ENCODE peak calls at places on chromosomes 4 and X, in six cellular contexts. One of them, this sample, is unnamed.

GRCh38 chrX:12987900-12988594 is 13.1 kb downstream of the TMSB4X start:
- DNase-seq in K562: no peak
- DNase-seq in HCT116: no peak
- DNase-seq in SK-N-SH: no peak
- DNase-seq in H1: no peak
- DNase-seq in HepG2: peak
- DNase-seq in this sample: no peak

GRCh38 chr4:172758586-172759340 is 409.8 kb upstream of the GALNT7 start:
- DNase-seq in K562: no peak
- DNase-seq in HCT116: no peak
- DNase-seq in SK-N-SH: no peak
- DNase-seq in H1: no peak
- DNase-seq in HepG2: no peak
- DNase-seq in this sample: no peak

GRCh38 chr4:167234388-167234881 is at the start of gene SPOCK3:
- DNase-seq in K562: no peak
- DNase-seq in HCT116: peak
- DNase-seq in SK-N-SH: peak
- DNase-seq in H1: no peak
- DNase-seq in HepG2: no peak
- DNase-seq in this sample: peak

GRCh38 chr4:102219143-102219542 is 126.1 kb downstream of the SLC39A8 start:
- DNase-seq in K562: no peak
- DNase-seq in HCT116: no peak
- DNase-seq in SK-N-SH: no peak
- DNase-seq in H1: no peak
- DNase-seq in HepG2: no peak
- DNase-seq in this sample: no peak

GRCh38 chr4:7941111-7942018 is 1.7 kb upstream of the AFAP1 start:
- DNase-seq in K562: no peak
- DNase-seq in HCT116: no peak
- DNase-seq in SK-N-SH: no peak
- DNase-seq in H1: no peak
- DNase-seq in HepG2: no peak
- DNase-seq in this sample: no peak

GRCh38 chrX:46130246-46130645 is 415.0 kb downstream of the ZNF674 start:
- DNase-seq in K562: no peak
- DNase-seq in HCT116: no peak
- DNase-seq in SK-N-SH: no peak
- DNase-seq in H1: no peak
- DNase-seq in HepG2: no peak
- DNase-seq in this sample: no peak

GRCh38 chr4:146310319-146311021 is 96.1 kb downstream of the REELD1 start:
- DNase-seq in K562: no peak
- DNase-seq in HCT116: no peak
- DNase-seq in SK-N-SH: no peak
- DNase-seq in H1: no peak
- DNase-seq in HepG2: no peak
- DNase-seq in this sample: no peak

GRCh38 chr4:182179105-182179504 is 64.1 kb upstream of the TENM3 start:
- DNase-seq in K562: no peak
- DNase-seq in HCT116: no peak
- DNase-seq in SK-N-SH: peak
- DNase-seq in H1: no peak
- DNase-seq in HepG2: no peak
- DNase-seq in this sample: no peak

GRCh38 chr4:121879135-121879534 is 8.9 kb upstream of the BBS7 start:
- DNase-seq in K562: no peak
- DNase-seq in HCT116: no peak
- DNase-seq in SK-N-SH: no peak
- DNase-seq in H1: no peak
- DNase-seq in HepG2: no peak
- DNase-seq in this sample: no peak

GRCh38 chr4:140156529-140157171 is 2.7 kb upstream of the MAML3 start:
- DNase-seq in K562: no peak
- DNase-seq in HCT116: no peak
- DNase-seq in SK-N-SH: no peak
- DNase-seq in H1: no peak
- DNase-seq in HepG2: no peak
- DNase-seq in this sample: no peak

GRCh38 chrX:107718156-107718621 is 57.4 kb downstream of the TSC22D3 start:
- DNase-seq in K562: peak
- DNase-seq in HCT116: peak
- DNase-seq in SK-N-SH: peak
- DNase-seq in H1: peak
- DNase-seq in HepG2: peak
- DNase-seq in this sample: no peak

GRCh38 chrX:18410038-18410437 is 15.4 kb upstream of the CDKL5 start:
- DNase-seq in K562: no peak
- DNase-seq in HCT116: peak
- DNase-seq in SK-N-SH: peak
- DNase-seq in H1: no peak
- DNase-seq in HepG2: no peak
- DNase-seq in this sample: no peak

GRCh38 chrX:75784689-75785491 is at the start of gene MAGEE2:
- DNase-seq in K562: no peak
- DNase-seq in HCT116: no peak
- DNase-seq in SK-N-SH: peak
- DNase-seq in H1: no peak
- DNase-seq in HepG2: peak
- DNase-seq in this sample: no peak

GRCh38 chrX:105909576-105909975 is 87.2 kb downstream of the NRK start:
- DNase-seq in K562: no peak
- DNase-seq in HCT116: no peak
- DNase-seq in SK-N-SH: no peak
- DNase-seq in H1: no peak
- DNase-seq in HepG2: no peak
- DNase-seq in this sample: no peak

GRCh38 chr4:2688697-2689096 is 67.4 kb downstream of the TNIP2 start:
- DNase-seq in K562: no peak
- DNase-seq in HCT116: no peak
- DNase-seq in SK-N-SH: no peak
- DNase-seq in H1: no peak
- DNase-seq in HepG2: no peak
- DNase-seq in this sample: no peak

GRCh38 chr4:8267077-8267476 is 2.5 kb upstream of the HTRA3 start:
- DNase-seq in K562: peak
- DNase-seq in HCT116: peak
- DNase-seq in SK-N-SH: peak
- DNase-seq in H1: peak
- DNase-seq in HepG2: peak
- DNase-seq in this sample: peak

GRCh38 chrX:85836868-85837267 is 210.5 kb downstream of the CHM start:
- DNase-seq in K562: no peak
- DNase-seq in HCT116: no peak
- DNase-seq in SK-N-SH: no peak
- DNase-seq in H1: no peak
- DNase-seq in HepG2: no peak
- DNase-seq in this sample: no peak

GRCh38 chrX:10393899-10394298 is 226.5 kb downstream of the MID1 start:
- DNase-seq in K562: no peak
- DNase-seq in HCT116: no peak
- DNase-seq in SK-N-SH: no peak
- DNase-seq in H1: no peak
- DNase-seq in HepG2: peak
- DNase-seq in this sample: no peak

GRCh38 chrX:24231169-24231568 is 81.6 kb downstream of the ZFX start:
- DNase-seq in K562: peak
- DNase-seq in HCT116: peak
- DNase-seq in SK-N-SH: no peak
- DNase-seq in H1: no peak
- DNase-seq in HepG2: no peak
- DNase-seq in this sample: no peak
- TF ChIP-seq JUND in K562: peak
- TF ChIP-seq JUND in HCT116: peak
- TF ChIP-seq JUND in SK-N-SH: peak
- TF ChIP-seq JUND in H1: no peak
- TF ChIP-seq JUND in HepG2: no peak
- TF ChIP-seq JUND in this sample: no peak

GRCh38 chr4:38601916-38602291 is 62.1 kb upstream of the KLF3 start:
- DNase-seq in K562: no peak
- DNase-seq in HCT116: no peak
- DNase-seq in SK-N-SH: no peak
- DNase-seq in H1: no peak
- DNase-seq in HepG2: no peak
- DNase-seq in this sample: no peak

GRCh38 chr4:38605794-38606586 is 58.0 kb upstream of the KLF3 start:
- DNase-seq in K562: peak
- DNase-seq in HCT116: no peak
- DNase-seq in SK-N-SH: no peak
- DNase-seq in H1: peak
- DNase-seq in HepG2: peak
- DNase-seq in this sample: peak

GRCh38 chr4:38606587-38606905 is 57.5 kb upstream of the KLF3 start:
- DNase-seq in K562: peak
- DNase-seq in HCT116: no peak
- DNase-seq in SK-N-SH: no peak
- DNase-seq in H1: peak
- DNase-seq in HepG2: no peak
- DNase-seq in this sample: no peak

GRCh38 chr4:38603652-38604051 is 60.3 kb upstream of the KLF3 start:
- DNase-seq in K562: no peak
- DNase-seq in HCT116: no peak
- DNase-seq in SK-N-SH: no peak
- DNase-seq in H1: no peak
- DNase-seq in HepG2: no peak
- DNase-seq in this sample: no peak

GRCh38 chr4:38605181-38605764 is 58.7 kb upstream of the KLF3 start:
- DNase-seq in K562: no peak
- DNase-seq in HCT116: no peak
- DNase-seq in SK-N-SH: no peak
- DNase-seq in H1: peak
- DNase-seq in HepG2: no peak
- DNase-seq in this sample: no peak
- TF ChIP-seq JUND in K562: no peak
- TF ChIP-seq JUND in HCT116: no peak
- TF ChIP-seq JUND in SK-N-SH: no peak
- TF ChIP-seq JUND in H1: no peak
- TF ChIP-seq JUND in HepG2: no peak
- TF ChIP-seq JUND in this sample: no peak

GRCh38 chr4:110188113-110188512 is 10.3 kb downstream of the ELOVL6 start:
- DNase-seq in K562: no peak
- DNase-seq in HCT116: no peak
- DNase-seq in SK-N-SH: no peak
- DNase-seq in H1: no peak
- DNase-seq in HepG2: no peak
- DNase-seq in this sample: no peak
- TF ChIP-seq JUND in K562: no peak
- TF ChIP-seq JUND in HCT116: no peak
- TF ChIP-seq JUND in SK-N-SH: no peak
- TF ChIP-seq JUND in H1: no peak
- TF ChIP-seq JUND in HepG2: no peak
- TF ChIP-seq JUND in this sample: no peak

DNA sequence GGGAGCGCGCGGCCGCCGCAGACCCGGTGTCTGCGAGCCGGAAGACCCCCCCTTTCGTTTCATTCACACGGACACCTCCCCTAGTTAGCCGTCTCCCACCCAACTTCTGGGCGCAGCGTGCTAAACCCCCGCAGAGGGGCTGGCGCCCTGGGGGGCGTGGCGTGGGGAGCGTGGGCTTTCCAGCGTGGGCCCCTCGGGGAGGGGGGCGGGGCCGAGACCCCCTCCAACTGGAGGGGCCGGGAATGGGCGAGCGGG is 1.1 kb downstream of the FHDC1 start:
- DNase-seq in K562: no peak
- DNase-seq in HCT116: no peak
- DNase-seq in SK-N-SH: no peak
- DNase-seq in H1: no peak
- DNase-seq in HepG2: no peak
- DNase-seq in this sample: no peak
- TF ChIP-seq JUND in K562: no peak
- TF ChIP-seq JUND in HCT116: no peak
- TF ChIP-seq JUND in SK-N-SH: no peak
- TF ChIP-seq JUND in H1: no peak
- TF ChIP-seq JUND in HepG2: no peak
- TF ChIP-seq JUND in this sample: no peak

GRCh38 chr4:81828991-81829390 is 357.3 kb upstream of the RASGEF1B start:
- DNase-seq in K562: no peak
- DNase-seq in HCT116: no peak
- DNase-seq in SK-N-SH: no peak
- DNase-seq in H1: no peak
- DNase-seq in HepG2: no peak
- DNase-seq in this sample: no peak
- TF ChIP-seq JUND in K562: no peak
- TF ChIP-seq JUND in HCT116: no peak
- TF ChIP-seq JUND in SK-N-SH: no peak
- TF ChIP-seq JUND in H1: no peak
- TF ChIP-seq JUND in HepG2: no peak
- TF ChIP-seq JUND in this sample: no peak

This sample was measured in T47D.